ENCODE peak calls at places on chromosomes 12 and 14, in seven cellular contexts. F is bronchial epithelial cell, H is neural progenitor cell, X is cardiac fibroblast, C is heart left ventricle, D is stomach, P is HFF-Myc. I is an unnamed sample.
A peak's percentile ranks its signal among the peaks of the same experiment; 100 is the strongest.

GRCh38 chr14:50351016-50351415 is 38.9 kb downstream of the DMAC2L start:
- DNase-seq in D (no peak), X (peak; percentile 36), H (no peak), C (no peak), P (no peak), F (no peak), I (peak; percentile 47)

GRCh38 chr12:63151898-63152700 is 1.1 kb upstream of the AVPR1A start:
- DNase-seq in X (peak; percentile 58), F (peak; percentile 44), C (peak; percentile 55), D (no peak), P (peak; percentile 15), H (peak; percentile 88), I (no peak)

GRCh38 chr12:121939992-121940766 is 21.8 kb downstream of the CFAP251 start:
- DNase-seq in C (no peak), P (no peak), F (no peak), X (no peak), H (no peak), D (no peak), I (no peak)

GRCh38 chr14:78399316-78399889 is 229.2 kb downstream of the NRXN3 start:
- DNase-seq in H (peak; percentile 71), D (no peak), F (peak; percentile 32), C (no peak), X (peak; percentile 16), P (no peak), I (no peak)

GRCh38 chr12:4024701-4025419 is 151.7 kb upstream of the PARP11 start:
- DNase-seq in C (no peak), P (no peak), F (no peak), D (no peak), X (no peak), H (peak; percentile 42), I (no peak)

GRCh38 chr12:19480459-19480858 is 41.2 kb downstream of the AEBP2 start:
- DNase-seq in F (no peak), D (no peak), X (no peak), P (no peak), H (no peak), C (no peak), I (no peak)

GRCh38 chr12:65561798-65562382 is 262.4 kb upstream of the HMGA2 start:
- DNase-seq in D (no peak), F (peak; percentile 49), P (no peak), C (no peak), X (peak; percentile 82), H (no peak), I (peak; percentile 12)

GRCh38 chr14:95062946-95063345 is 94.4 kb downstream of the DICER1 start:
- DNase-seq in D (no peak), H (no peak), X (no peak), F (no peak), P (no peak), C (no peak), I (no peak)

GRCh38 chr14:102927346-102927877 is 4.9 kb downstream of the AMN start:
- DNase-seq in D (peak; percentile 73), F (peak; percentile 72), X (no peak), P (no peak), C (peak; percentile 56), H (no peak), I (no peak)

GRCh38 chr14:54565236-54566151 is 1.4 kb upstream of the SAMD4A start:
- DNase-seq in F (peak; percentile 66), X (peak; percentile 87), H (peak; percentile 88), D (peak; percentile 94), C (peak; percentile 94), P (peak; percentile 61), I (peak; percentile 66)

GRCh38 chr12:85923767-85924331 is 49.8 kb downstream of the NTS start:
- DNase-seq in H (peak; percentile 14), X (peak; percentile 70), D (no peak), F (peak; percentile 44), P (peak; percentile 19), C (no peak), I (no peak)

GRCh38 chr12:120290541-120291312 is 976 bp downstream of the RNU4-2 start:
- DNase-seq in H (peak; percentile 30), X (no peak), P (no peak), D (peak; percentile 42), F (no peak), C (no peak), I (no peak)

GRCh38 chr14:101008631-101009336 is 105.3 kb upstream of the RTL1 start:
- DNase-seq in P (peak; percentile 62), X (no peak), D (no peak), C (peak; percentile 44), F (no peak), H (no peak), I (no peak)

GRCh38 chr14:101031186-101031585 is 127.7 kb upstream of the RTL1 start:
- DNase-seq in H (no peak), C (peak; percentile 16), X (no peak), D (no peak), F (no peak), P (no peak), I (no peak)

GRCh38 chr12:114687802-114688201 is 3.8 kb upstream of the TBX3 start:
- DNase-seq in F (no peak), D (no peak), H (peak; percentile 32), C (no peak), X (no peak), P (no peak), I (no peak)

GRCh38 chr12:114226241-114226928 is 179.6 kb downstream of the TBX5 start:
- DNase-seq in P (no peak), X (no peak), F (no peak), H (no peak), D (no peak), C (no peak), I (no peak)

GRCh38 chr12:70928066-70928465 is 7.5 kb upstream of the PTPRR start:
- DNase-seq in X (peak; percentile 22), P (no peak), D (no peak), C (no peak), F (no peak), H (no peak), I (no peak)

GRCh38 chr12:113462880-113463745 is 8.6 kb downstream of the LHX5 start:
- DNase-seq in D (no peak), C (no peak), X (no peak), H (peak; percentile 71), P (no peak), F (no peak), I (no peak)

GRCh38 chr14:24110485-24110884 is 4.1 kb upstream of the DCAF11 start:
- DNase-seq in D (no peak), F (no peak), C (no peak), H (no peak), X (no peak), P (no peak), I (no peak)

GRCh38 chr14:36512585-36513003 is 7.4 kb downstream of the NKX2-1 start:
- DNase-seq in P (no peak), H (no peak), F (no peak), D (no peak), X (no peak), C (no peak), I (no peak)
- TF ChIP-seq CTCF in P (no peak), H (no peak), F (no peak), D (no peak), X (no peak), C (no peak), I (no peak)

GRCh38 chr14:99230271-99231141 is 41.5 kb downstream of the BCL11B start:
- DNase-seq in C (no peak), P (no peak), X (no peak), H (peak; percentile 64), F (peak; percentile 25), D (no peak), I (no peak)
- H3K4me3 ChIP-seq in C (no peak overlapping the region), P (no peak overlapping the region), X (no peak overlapping the region), H (peak overlapping the region; percentile 49), F (no peak overlapping the region), D (peak overlapping the region; percentile 37), I (no peak overlapping the region)

GRCh38 chr12:109591041-109591440 is 17.4 kb downstream of the MVK start:
- DNase-seq in X (no peak), H (no peak), D (no peak), F (no peak), C (no peak), P (no peak), I (no peak)

GRCh38 chr12:109594566-109595317 is 21.1 kb downstream of the MVK start:
- DNase-seq in X (no peak), C (peak; percentile 29), D (no peak), P (no peak), H (no peak), F (no peak), I (no peak)

GRCh38 chr12:109590566-109590965 is 17.0 kb downstream of the MVK start:
- DNase-seq in F (no peak), C (no peak), H (no peak), D (no peak), X (no peak), P (no peak), I (no peak)

GRCh38 chr12:109592905-109593272 is 19.3 kb downstream of the MVK start:
- DNase-seq in P (no peak), F (no peak), X (no peak), D (no peak), C (peak; percentile 52), H (no peak), I (no peak)

DNA sequence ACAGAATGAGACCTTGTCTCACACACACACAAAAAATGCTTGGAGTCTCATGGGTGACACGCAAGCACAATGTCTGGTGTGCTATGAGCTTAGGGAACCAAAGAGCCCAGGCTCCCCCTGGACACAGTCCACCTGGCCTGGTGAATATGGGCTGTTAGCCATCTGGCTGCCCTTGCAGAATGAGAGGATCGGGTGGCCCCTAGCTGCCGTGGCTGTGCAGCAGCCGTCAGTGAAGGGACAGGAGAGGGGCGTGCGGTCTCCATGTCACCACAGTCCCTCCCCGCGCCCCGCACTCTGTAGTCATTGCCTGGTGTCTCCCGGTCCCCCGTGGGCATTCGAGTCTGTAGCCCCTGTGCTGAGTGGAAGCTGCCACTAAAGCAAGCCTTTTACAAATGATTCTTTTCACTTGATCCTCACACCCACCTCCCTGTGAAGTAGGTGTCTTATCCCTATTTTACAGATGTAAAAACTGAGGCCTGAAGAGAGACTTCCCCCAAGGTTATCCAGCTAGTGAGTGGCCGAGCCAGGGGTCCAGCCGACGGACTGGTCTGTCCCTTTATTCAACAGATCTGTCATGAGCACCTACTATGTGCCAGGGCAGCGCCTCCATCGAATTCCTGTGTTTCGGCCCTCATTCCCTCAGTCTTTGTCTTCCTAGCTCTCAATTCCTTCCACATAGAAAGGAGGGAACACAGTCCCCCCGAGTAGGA is 18.8 kb downstream of the MVK start:
- DNase-seq in F (no peak), X (no peak), C (no peak), P (no peak), H (no peak), D (no peak), I (no peak)
- TF ChIP-seq CTCF in F (no peak), X (no peak), C (peak; percentile 43), P (no peak), H (no peak), D (no peak), I (no peak)

GRCh38 chr12:123522164-123522563 is 11.4 kb downstream of the RILPL1 start:
- DNase-seq in F (no peak), P (no peak), D (no peak), X (no peak), H (no peak), C (no peak), I (no peak)

GRCh38 chr12:123520567-123521474 is 12.7 kb downstream of the RILPL1 start:
- DNase-seq in C (no peak), P (no peak), X (no peak), F (no peak), D (no peak), H (no peak), I (no peak)

GRCh38 chr12:123516221-123516780 is 17.2 kb downstream of the RILPL1 start:
- DNase-seq in F (no peak), H (peak; percentile 32), D (no peak), C (no peak), X (no peak), P (no peak), I (no peak)

GRCh38 chr12:123523518-123523917 is 10.0 kb downstream of the RILPL1 start:
- DNase-seq in X (no peak), C (no peak), H (no peak), D (no peak), P (no peak), F (no peak), I (no peak)

GRCh38 chr12:123519151-123520001 is 14.1 kb downstream of the RILPL1 start:
- DNase-seq in P (no peak), F (peak; percentile 97), X (peak; percentile 58), C (peak; percentile 75), D (no peak), H (no peak), I (peak; percentile 52)
- H3K4me3 ChIP-seq in P (no peak overlapping the region), F (no peak overlapping the region), X (no peak overlapping the region), C (no peak overlapping the region), D (no peak overlapping the region), H (no peak overlapping the region), I (no peak overlapping the region)